ENCODE peak calls at places on chromosome 10, in nine cellular contexts. One of them, this sample, is unnamed.

GRCh38 chr10:60414877-60415585 is 25.4 kb upstream of the ANK3 start:
- DNase-seq in stimulated activated CD4-positive, alpha-beta T cell treated with anti-CD3 and anti-CD28 coated beads, TNF-alpha, amount 100 ng/mL, for 4 hours: no peak
- DNase-seq in mesenteric fat pad: no peak
- DNase-seq in IMR-90: peak; percentile 92
- DNase-seq in NCI-H1417: no peak
- DNase-seq in aorta: no peak
- DNase-seq in amniotic stem cell: peak; percentile 72
- DNase-seq in GDM1: no peak
- DNase-seq in left ventricle myocardium inferior: no peak
- DNase-seq in this sample: peak; percentile 42

GRCh38 chr10:120278069-120278468 is 179.0 kb upstream of the PLPP4 start:
- DNase-seq in amniotic stem cell: no peak
- DNase-seq in stimulated activated CD4-positive, alpha-beta T cell treated with anti-CD3 and anti-CD28 coated beads, TNF-alpha, amount 100 ng/mL, for 4 hours: no peak
- DNase-seq in IMR-90: no peak
- DNase-seq in NCI-H1417: no peak
- DNase-seq in left ventricle myocardium inferior: no peak
- DNase-seq in mesenteric fat pad: no peak
- DNase-seq in aorta: no peak
- DNase-seq in GDM1: no peak
- DNase-seq in this sample: no peak

GRCh38 chr10:17041626-17042520 is 87.7 kb downstream of the CUBN start:
- DNase-seq in mesenteric fat pad: no peak
- DNase-seq in left ventricle myocardium inferior: no peak
- DNase-seq in aorta: no peak
- DNase-seq in amniotic stem cell: no peak
- DNase-seq in stimulated activated CD4-positive, alpha-beta T cell treated with anti-CD3 and anti-CD28 coated beads, TNF-alpha, amount 100 ng/mL, for 4 hours: no peak
- DNase-seq in NCI-H1417: no peak
- DNase-seq in GDM1: no peak
- DNase-seq in IMR-90: no peak
- DNase-seq in this sample: no peak

GRCh38 chr10:42638821-42639270 is 476 bp upstream of the ZNF33B start:
- DNase-seq in IMR-90: no peak
- DNase-seq in left ventricle myocardium inferior: no peak
- DNase-seq in NCI-H1417: no peak
- DNase-seq in amniotic stem cell: no peak
- DNase-seq in GDM1: no peak
- DNase-seq in stimulated activated CD4-positive, alpha-beta T cell treated with anti-CD3 and anti-CD28 coated beads, TNF-alpha, amount 100 ng/mL, for 4 hours: no peak
- DNase-seq in aorta: no peak
- DNase-seq in mesenteric fat pad: no peak
- DNase-seq in this sample: no peak

GRCh38 chr10:86870679-86871078 is 86.7 kb downstream of the MMRN2 start:
- DNase-seq in aorta: no peak
- DNase-seq in amniotic stem cell: no peak
- DNase-seq in stimulated activated CD4-positive, alpha-beta T cell treated with anti-CD3 and anti-CD28 coated beads, TNF-alpha, amount 100 ng/mL, for 4 hours: no peak
- DNase-seq in GDM1: no peak
- DNase-seq in IMR-90: no peak
- DNase-seq in NCI-H1417: no peak
- DNase-seq in left ventricle myocardium inferior: no peak
- DNase-seq in mesenteric fat pad: no peak
- DNase-seq in this sample: no peak

GRCh38 chr10:123139521-123140163 is 3.9 kb downstream of the HMX3 start:
- DNase-seq in NCI-H1417: no peak
- DNase-seq in stimulated activated CD4-positive, alpha-beta T cell treated with anti-CD3 and anti-CD28 coated beads, TNF-alpha, amount 100 ng/mL, for 4 hours: no peak
- DNase-seq in GDM1: no peak
- DNase-seq in IMR-90: peak; percentile 18
- DNase-seq in amniotic stem cell: no peak
- DNase-seq in mesenteric fat pad: no peak
- DNase-seq in aorta: no peak
- DNase-seq in left ventricle myocardium inferior: no peak
- DNase-seq in this sample: no peak

GRCh38 chr10:63554666-63555065 is 33.5 kb downstream of the REEP3 start:
- DNase-seq in stimulated activated CD4-positive, alpha-beta T cell treated with anti-CD3 and anti-CD28 coated beads, TNF-alpha, amount 100 ng/mL, for 4 hours: no peak
- DNase-seq in left ventricle myocardium inferior: no peak
- DNase-seq in aorta: peak; percentile 52
- DNase-seq in mesenteric fat pad: no peak
- DNase-seq in NCI-H1417: no peak
- DNase-seq in IMR-90: peak; percentile 91
- DNase-seq in amniotic stem cell: no peak
- DNase-seq in GDM1: peak; percentile 63
- DNase-seq in this sample: peak; percentile 74

GRCh38 chr10:100518761-100519241 is 860 bp downstream of the SEC31B start:
- DNase-seq in stimulated activated CD4-positive, alpha-beta T cell treated with anti-CD3 and anti-CD28 coated beads, TNF-alpha, amount 100 ng/mL, for 4 hours: no peak
- DNase-seq in NCI-H1417: peak; percentile 43
- DNase-seq in GDM1: no peak
- DNase-seq in aorta: peak; percentile 66
- DNase-seq in mesenteric fat pad: no peak
- DNase-seq in amniotic stem cell: peak; percentile 14
- DNase-seq in left ventricle myocardium inferior: peak; percentile 30
- DNase-seq in IMR-90: peak; percentile 70
- DNase-seq in this sample: peak; percentile 44

GRCh38 chr10:18618995-18619394 is 32.4 kb downstream of the NSUN6 start:
- DNase-seq in amniotic stem cell: no peak
- DNase-seq in stimulated activated CD4-positive, alpha-beta T cell treated with anti-CD3 and anti-CD28 coated beads, TNF-alpha, amount 100 ng/mL, for 4 hours: no peak
- DNase-seq in left ventricle myocardium inferior: no peak
- DNase-seq in aorta: no peak
- DNase-seq in IMR-90: no peak
- DNase-seq in NCI-H1417: no peak
- DNase-seq in GDM1: no peak
- DNase-seq in mesenteric fat pad: no peak
- DNase-seq in this sample: no peak

GRCh38 chr10:4154317-4154716 is 369.3 kb upstream of the KLF6 start:
- DNase-seq in left ventricle myocardium inferior: no peak
- DNase-seq in aorta: no peak
- DNase-seq in NCI-H1417: no peak
- DNase-seq in IMR-90: no peak
- DNase-seq in mesenteric fat pad: no peak
- DNase-seq in amniotic stem cell: no peak
- DNase-seq in GDM1: no peak
- DNase-seq in stimulated activated CD4-positive, alpha-beta T cell treated with anti-CD3 and anti-CD28 coated beads, TNF-alpha, amount 100 ng/mL, for 4 hours: no peak
- DNase-seq in this sample: no peak

GRCh38 chr10:130039141-130039540 is 71.5 kb downstream of the C10orf143 start:
- DNase-seq in left ventricle myocardium inferior: no peak
- DNase-seq in IMR-90: no peak
- DNase-seq in NCI-H1417: no peak
- DNase-seq in stimulated activated CD4-positive, alpha-beta T cell treated with anti-CD3 and anti-CD28 coated beads, TNF-alpha, amount 100 ng/mL, for 4 hours: no peak
- DNase-seq in GDM1: no peak
- DNase-seq in amniotic stem cell: no peak
- DNase-seq in aorta: no peak
- DNase-seq in mesenteric fat pad: peak; percentile 86
- DNase-seq in this sample: no peak

GRCh38 chr10:44908936-44909335 is 2.2 kb upstream of the TMEM72 start:
- DNase-seq in GDM1: no peak
- DNase-seq in stimulated activated CD4-positive, alpha-beta T cell treated with anti-CD3 and anti-CD28 coated beads, TNF-alpha, amount 100 ng/mL, for 4 hours: no peak
- DNase-seq in IMR-90: no peak
- DNase-seq in aorta: no peak
- DNase-seq in mesenteric fat pad: no peak
- DNase-seq in amniotic stem cell: no peak
- DNase-seq in NCI-H1417: no peak
- DNase-seq in left ventricle myocardium inferior: no peak
- DNase-seq in this sample: no peak

This sample was measured in HFF-Myc.